ENCODE peak calls at places on chromosomes 11 and 22, in four cellular contexts. D is fibroblast of lung, G is hippocampal formation, T is upper lobe of left lung. S is an unnamed sample.
A peak's percentile ranks its signal among the peaks of the same experiment; 100 is the strongest.

GRCh38 chr11:71158936-71159335 is 93.4 kb downstream of the SHANK2 start:
- DNase-seq in D (no peak), G (no peak), T (no peak), S (no peak)

GRCh38 chr11:2686360-2687222 is 13.2 kb downstream of the KCNQ1OT1 start:
- DNase-seq in D (no peak), G (no peak), T (no peak), S (no peak)

GRCh38 chr11:1920909-1921575 is 1.5 kb downstream of the TNNT3 start:
- DNase-seq in D (no peak), G (no peak), T (peak; percentile 60), S (no peak)

GRCh38 chr11:14312736-14313438 is 46.1 kb downstream of the RRAS2 start:
- DNase-seq in D (peak; percentile 68), G (no peak), T (no peak), S (no peak)

GRCh38 chr11:117564321-117564720 is 232.7 kb downstream of the DSCAML1 start:
- DNase-seq in D (no peak), G (no peak), T (no peak), S (no peak)

GRCh38 chr11:111540114-111540920 is at the start of gene LAYN:
- DNase-seq in D (no peak), G (peak; percentile 41), T (peak; percentile 89), S (no peak)

GRCh38 chr11:116112031-116112935 is 608.1 kb upstream of the CADM1 start:
- DNase-seq in D (no peak), G (peak; percentile 36), T (no peak), S (peak; percentile 72)

GRCh38 chr22:43537019-43537585 is 125.3 kb downstream of the MPPED1 start:
- DNase-seq in D (no peak), G (no peak), T (no peak), S (no peak)

GRCh38 chr11:20029193-20029592 is 131.1 kb downstream of the DBX1 start:
- DNase-seq in D (no peak), G (no peak), T (no peak), S (no peak)

GRCh38 chr11:10263929-10264328 is 30.1 kb downstream of the SBF2 start:
- DNase-seq in D (peak; percentile 17), G (no peak), T (no peak), S (no peak)

GRCh38 chr11:112017538-112017937 is 7.7 kb upstream of the DLAT start:
- DNase-seq in D (peak; percentile 34), G (no peak), T (no peak), S (no peak)

GRCh38 chr22:41314821-41315220 is 13.5 kb downstream of the ZC3H7B start:
- DNase-seq in D (no peak), G (no peak), T (no peak), S (no peak)

GRCh38 chr22:31461699-31462098 is 27.9 kb downstream of the EIF4ENIF1 start:
- DNase-seq in D (no peak), G (no peak), T (no peak), S (no peak)

GRCh38 chr11:12224537-12224893 is 114.1 kb downstream of the MICAL2 start:
- DNase-seq in D (peak; percentile 97), G (no peak), T (peak; percentile 77), S (no peak)

GRCh38 chr22:48779211-48779643 is 1048.4 kb downstream of the BRD1 start:
- DNase-seq in D (no peak), G (no peak), T (no peak), S (no peak)

GRCh38 chr22:50145741-50146439 is 24.6 kb upstream of the PANX2 start:
- DNase-seq in D (no peak), G (no peak), T (peak; percentile 57), S (no peak)

GRCh38 chr11:108223449-108224149 is 732 bp downstream of the ATM start:
- DNase-seq in D (peak; percentile 12), G (no peak), T (no peak), S (no peak)